ENCODE peak calls at places on chromosomes 2 and 18, in five cellular contexts. One of them, this sample, is unnamed.

GRCh38 chr2:239144713-239144999 is 256.2 kb downstream of the HDAC4 start:
- DNase-seq in HepG2: peak; percentile 36
- DNase-seq in K562: no peak
- DNase-seq in A549: no peak
- DNase-seq in IMR-90: no peak
- DNase-seq in this sample: no peak

GRCh38 chr2:232323328-232323650 is 55.3 kb upstream of the ALPP start:
- DNase-seq in IMR-90: no peak
- DNase-seq in A549: no peak
- DNase-seq in K562: no peak
- DNase-seq in HepG2: no peak
- DNase-seq in this sample: no peak

GRCh38 chr2:102484310-102485061 is 11.5 kb downstream of the SLC9A4 start:
- DNase-seq in K562: no peak
- DNase-seq in A549: no peak
- DNase-seq in HepG2: no peak
- DNase-seq in IMR-90: no peak
- DNase-seq in this sample: no peak

GRCh38 chr2:150459281-150459680 is 28.2 kb downstream of the RND3 start:
- DNase-seq in A549: no peak
- DNase-seq in IMR-90: peak; percentile 34
- DNase-seq in HepG2: no peak
- DNase-seq in K562: no peak
- DNase-seq in this sample: no peak

GRCh38 chr18:39406941-39407340 is 1841.3 kb upstream of the CELF4 start:
- DNase-seq in K562: no peak
- DNase-seq in HepG2: peak; percentile 16
- DNase-seq in IMR-90: no peak
- DNase-seq in A549: no peak
- DNase-seq in this sample: no peak

GRCh38 chr2:197113221-197113831 is 186.8 kb upstream of the PGAP1 start:
- DNase-seq in IMR-90: peak; percentile 45
- DNase-seq in A549: peak; percentile 26
- DNase-seq in HepG2: peak; percentile 12
- DNase-seq in K562: peak; percentile 9
- DNase-seq in this sample: no peak

GRCh38 chr2:202376460-202377307 is 557 bp downstream of the BMPR2 start:
- DNase-seq in HepG2: no peak
- DNase-seq in A549: peak; percentile 48
- DNase-seq in IMR-90: peak; percentile 41
- DNase-seq in K562: peak; percentile 21
- DNase-seq in this sample: peak; percentile 70

GRCh38 chr2:37026050-37026449 is 58.1 kb downstream of the HEATR5B start:
- DNase-seq in IMR-90: no peak
- DNase-seq in HepG2: peak; percentile 34
- DNase-seq in K562: no peak
- DNase-seq in A549: peak; percentile 48
- DNase-seq in this sample: no peak

GRCh38 chr18:4035521-4035920 is 419.6 kb downstream of the DLGAP1 start:
- DNase-seq in HepG2: no peak
- DNase-seq in K562: no peak
- DNase-seq in IMR-90: no peak
- DNase-seq in A549: no peak
- DNase-seq in this sample: no peak

GRCh38 chr2:129806317-129806716 is 173.1 kb upstream of the RAB6C start:
- DNase-seq in IMR-90: no peak
- DNase-seq in A549: no peak
- DNase-seq in K562: no peak
- DNase-seq in HepG2: no peak
- DNase-seq in this sample: no peak

GRCh38 chr2:62349788-62350187 is 153.9 kb downstream of the B3GNT2 start:
- DNase-seq in K562: no peak
- DNase-seq in A549: no peak
- DNase-seq in IMR-90: no peak
- DNase-seq in HepG2: no peak
- DNase-seq in this sample: no peak

GRCh38 chr2:62348700-62349099 is 152.8 kb downstream of the B3GNT2 start:
- DNase-seq in IMR-90: no peak
- DNase-seq in A549: no peak
- DNase-seq in K562: no peak
- DNase-seq in HepG2: no peak
- DNase-seq in this sample: no peak

GRCh38 chr2:62347563-62348270 is 151.8 kb downstream of the B3GNT2 start:
- DNase-seq in HepG2: no peak
- DNase-seq in K562: no peak
- DNase-seq in IMR-90: no peak
- DNase-seq in A549: no peak
- DNase-seq in this sample: no peak

GRCh38 chr2:62354771-62355550 is 151.0 kb downstream of the TMEM17 start:
- DNase-seq in HepG2: no peak
- DNase-seq in IMR-90: no peak
- DNase-seq in K562: no peak
- DNase-seq in A549: no peak
- DNase-seq in this sample: peak; percentile 59

GRCh38 chr2:62352031-62352430 is 154.0 kb downstream of the TMEM17 start:
- DNase-seq in HepG2: no peak
- DNase-seq in IMR-90: no peak
- DNase-seq in K562: no peak
- DNase-seq in A549: no peak
- DNase-seq in this sample: no peak
- TF ChIP-seq MAFK in HepG2: no peak
- TF ChIP-seq MAFK in IMR-90: no peak
- TF ChIP-seq MAFK in K562: no peak
- TF ChIP-seq MAFK in A549: no peak
- TF ChIP-seq MAFK in this sample: no peak

DNA sequence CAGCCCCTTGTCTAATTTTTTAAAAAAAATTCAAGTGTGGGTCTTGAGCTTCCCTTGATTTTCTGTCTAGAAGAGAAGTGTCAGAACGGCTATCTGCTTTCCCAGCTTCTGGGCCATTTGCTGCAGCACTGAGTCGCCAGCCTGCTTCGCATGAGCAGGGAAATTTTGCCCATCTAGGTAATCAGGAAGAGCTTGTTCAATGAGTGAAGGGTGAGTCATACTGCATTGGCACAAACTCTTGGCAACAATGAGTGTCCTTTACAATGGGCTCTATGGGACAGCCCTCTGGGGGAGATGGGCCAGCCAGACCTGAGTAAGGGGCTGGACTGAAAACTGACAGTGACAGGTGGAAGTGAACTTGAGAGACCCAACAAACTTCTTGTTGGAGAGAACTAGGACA is 2.4 kb upstream of the RNF144A start:
- DNase-seq in K562: no peak
- DNase-seq in IMR-90: peak; percentile 2
- DNase-seq in A549: peak; percentile 26
- DNase-seq in HepG2: no peak
- DNase-seq in this sample: no peak
- TF ChIP-seq MAFK in K562: no peak
- TF ChIP-seq MAFK in IMR-90: no peak
- TF ChIP-seq MAFK in A549: no peak
- TF ChIP-seq MAFK in HepG2: no peak
- TF ChIP-seq MAFK in this sample: no peak

DNA sequence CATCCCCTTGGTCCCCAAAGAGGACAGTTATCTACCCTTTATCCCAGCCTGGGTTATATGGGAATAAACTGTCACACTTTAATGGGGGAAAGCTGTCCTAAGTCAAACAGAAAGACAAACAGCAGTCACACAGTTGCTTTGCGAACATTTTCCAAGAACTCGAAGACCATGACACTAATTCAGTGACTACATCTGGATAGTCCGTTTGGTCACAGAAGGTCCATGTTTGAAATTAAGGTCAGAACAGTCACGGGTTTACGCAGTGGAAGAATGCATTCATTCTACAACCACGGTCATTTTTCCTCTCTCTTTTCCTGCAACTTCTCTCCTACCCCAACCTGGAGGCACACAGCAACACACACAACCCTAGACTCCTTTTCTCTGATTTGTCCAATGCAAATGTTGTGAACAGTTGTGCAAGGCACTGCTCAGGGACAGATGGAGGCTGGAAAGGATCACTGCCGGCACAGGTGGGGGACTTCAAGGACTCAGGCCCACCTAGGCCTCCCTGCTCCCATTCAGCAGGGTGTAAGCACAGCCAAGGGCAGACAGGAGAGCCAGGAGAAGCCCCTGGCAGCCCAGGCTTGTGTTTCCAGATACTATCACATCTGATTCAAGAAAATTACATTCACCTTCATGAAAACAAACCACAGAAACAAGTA is 39.9 kb downstream of the ZNF516 start:
- DNase-seq in K562: no peak
- DNase-seq in A549: no peak
- DNase-seq in HepG2: no peak
- DNase-seq in IMR-90: no peak
- DNase-seq in this sample: no peak
- TF ChIP-seq MAFK in K562: no peak
- TF ChIP-seq MAFK in A549: no peak
- TF ChIP-seq MAFK in HepG2: no peak
- TF ChIP-seq MAFK in IMR-90: no peak
- TF ChIP-seq MAFK in this sample: no peak

GRCh38 chr18:25962176-25962575 is 128.2 kb downstream of the SS18 start:
- DNase-seq in A549: no peak
- DNase-seq in IMR-90: no peak
- DNase-seq in HepG2: no peak
- DNase-seq in K562: no peak
- DNase-seq in this sample: no peak
- TF ChIP-seq MAFK in A549: no peak
- TF ChIP-seq MAFK in IMR-90: no peak
- TF ChIP-seq MAFK in HepG2: no peak
- TF ChIP-seq MAFK in K562: no peak
- TF ChIP-seq MAFK in this sample: no peak

GRCh38 chr2:23788100-23788499 is 138.8 kb downstream of the ATAD2B start:
- DNase-seq in K562: no peak
- DNase-seq in IMR-90: no peak
- DNase-seq in HepG2: no peak
- DNase-seq in A549: no peak
- DNase-seq in this sample: no peak
- TF ChIP-seq MAFK in K562: no peak
- TF ChIP-seq MAFK in IMR-90: no peak
- TF ChIP-seq MAFK in HepG2: no peak
- TF ChIP-seq MAFK in A549: no peak
- TF ChIP-seq MAFK in this sample: no peak

DNA sequence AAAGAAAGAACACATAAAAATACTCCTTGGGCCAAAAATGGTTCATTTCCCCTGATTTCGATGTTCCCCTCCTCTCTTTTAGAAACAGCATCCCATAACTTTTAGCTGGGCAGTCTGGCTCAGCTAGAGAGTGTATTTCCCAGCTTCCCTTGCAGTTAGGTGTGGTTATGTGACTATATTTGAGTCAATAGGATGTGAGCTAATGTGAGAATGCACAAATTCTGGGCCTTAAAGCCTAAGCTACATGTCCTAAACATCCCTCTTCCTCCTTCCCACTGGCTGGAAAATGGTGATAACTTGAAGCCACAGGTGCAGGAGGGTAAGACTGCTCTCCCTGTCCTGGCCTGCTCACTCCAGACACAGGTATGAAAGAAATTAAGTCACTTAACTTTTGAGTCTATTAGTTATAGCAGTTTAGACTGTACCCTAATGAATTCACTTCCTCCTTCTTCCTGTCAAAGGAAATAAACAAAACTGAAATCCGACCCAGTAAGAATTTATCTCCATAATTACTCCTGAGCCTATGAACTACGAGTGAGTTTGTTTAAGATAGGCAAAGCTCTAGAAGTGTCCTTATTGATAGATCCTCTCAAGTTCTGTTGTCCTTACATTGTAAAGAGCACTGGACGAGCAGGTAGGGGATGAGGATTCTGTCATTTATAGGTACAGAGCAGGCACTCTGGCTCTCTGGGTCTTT is 177.6 kb downstream of the MTX2 start:
- DNase-seq in K562: no peak
- DNase-seq in A549: no peak
- DNase-seq in IMR-90: peak; percentile 27
- DNase-seq in HepG2: no peak
- DNase-seq in this sample: no peak
- TF ChIP-seq MAFK in K562: no peak
- TF ChIP-seq MAFK in A549: no peak
- TF ChIP-seq MAFK in IMR-90: no peak
- TF ChIP-seq MAFK in HepG2: no peak
- TF ChIP-seq MAFK in this sample: no peak

DNA sequence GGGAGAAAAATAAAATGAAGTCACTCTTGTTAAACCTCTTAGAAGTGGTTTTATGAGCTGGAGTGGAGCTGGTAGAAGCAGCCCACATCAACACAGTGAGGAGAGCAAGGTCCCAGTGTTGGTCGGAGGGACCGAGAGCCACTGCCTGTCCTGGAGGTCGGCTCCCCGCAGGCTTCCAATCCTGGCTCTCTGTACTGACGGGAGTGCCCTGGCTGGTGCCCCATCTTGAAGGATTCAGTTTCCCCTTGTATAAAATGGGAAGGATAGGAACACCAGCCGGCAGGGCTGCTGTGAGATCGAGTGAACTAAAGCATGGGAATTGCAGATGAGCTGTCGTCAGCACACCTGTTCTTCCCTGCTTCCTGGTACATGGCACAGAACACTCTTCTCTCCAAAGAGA is 104.3 kb upstream of the ID2 start:
- DNase-seq in K562: no peak
- DNase-seq in HepG2: no peak
- DNase-seq in A549: no peak
- DNase-seq in IMR-90: no peak
- DNase-seq in this sample: no peak
- TF ChIP-seq MAFK in K562: no peak
- TF ChIP-seq MAFK in HepG2: no peak
- TF ChIP-seq MAFK in A549: no peak
- TF ChIP-seq MAFK in IMR-90: no peak
- TF ChIP-seq MAFK in this sample: no peak

DNA sequence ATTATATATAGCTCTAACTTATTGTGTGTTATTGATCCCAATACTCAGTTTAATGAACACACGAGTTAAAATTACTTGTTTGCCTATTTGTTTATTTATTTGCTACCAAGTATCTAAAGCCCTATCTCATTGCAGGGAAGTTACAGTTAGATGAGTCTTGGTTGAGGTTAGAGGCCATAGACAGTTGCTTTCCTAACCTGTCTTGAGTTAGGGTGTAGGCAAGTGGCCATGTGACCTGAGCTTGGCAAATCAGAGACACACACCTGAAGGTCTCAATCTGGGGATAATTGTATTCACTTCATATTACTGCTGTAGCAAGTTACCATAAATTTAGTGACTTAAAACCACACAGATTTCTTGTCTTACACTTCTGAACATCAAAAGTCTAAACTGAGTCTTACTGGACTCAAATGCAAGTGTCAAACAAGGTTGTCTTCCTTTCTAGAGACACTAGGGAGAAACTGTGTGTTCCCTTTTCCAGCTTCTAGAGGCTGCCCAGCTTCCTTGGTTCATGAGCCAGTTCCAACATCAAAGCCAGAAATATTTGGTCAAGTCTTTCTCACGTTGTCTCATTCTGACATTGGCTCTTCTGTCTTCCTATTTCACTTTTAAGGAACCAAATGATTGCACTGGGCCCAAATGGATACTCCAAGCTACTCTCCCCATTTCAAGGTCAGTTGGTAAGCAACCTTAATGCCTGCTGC is 39.7 kb downstream of the COL3A1 start:
- DNase-seq in A549: no peak
- DNase-seq in IMR-90: peak; percentile 38
- DNase-seq in HepG2: no peak
- DNase-seq in K562: no peak
- DNase-seq in this sample: no peak
- TF ChIP-seq MAFK in A549: no peak
- TF ChIP-seq MAFK in IMR-90: no peak
- TF ChIP-seq MAFK in HepG2: no peak
- TF ChIP-seq MAFK in K562: no peak
- TF ChIP-seq MAFK in this sample: no peak